ENCODE peak calls at places on chromosomes 16 and 17, in eight cellular contexts. H is mucosa of gallbladder; I is non-pigmented ciliary epithelial cell; Z is EL; K is stimulated activated CD4-positive, alpha-beta T cell treated with anti-CD3 and anti-CD28 coated beads, Interleukin-1b, Interleukin-23, amount 100 ng/mL, for 24 hours; N is MV-4-11; E is NCI-H1105 treated with DMSO at 0.1 percent for 48 hours; V is stimulated activated CD8-positive, alpha-beta memory T cell treated with anti-CD3 and anti-CD28 coated beads, Interleukin-15, amount 100 ng/mL, for 24 hours. T is an unnamed sample.

GRCh38 chr16:89093602-89094251 is at the start of gene ACSF3:
- DNase-seq in H (peak), I (no peak), Z (peak), K (peak), N (no peak), E (no peak), V (peak), T (no peak)

GRCh38 chr16:67664871-67665270 is 1.7 kb downstream of the ENKD1 start:
- DNase-seq in H (no peak), I (no peak), Z (no peak), K (no peak), N (no peak), E (no peak), V (no peak), T (no peak)

GRCh38 chr17:3558603-3559269 is 1.1 kb upstream of the TRPV3 start:
- DNase-seq in H (no peak), I (no peak), Z (peak), K (no peak), N (peak), E (no peak), V (no peak), T (peak)

GRCh38 chr16:57345666-57346204 is 12.8 kb upstream of the CCL22 start:
- DNase-seq in H (no peak), I (no peak), Z (no peak), K (no peak), N (no peak), E (no peak), V (no peak), T (no peak)

GRCh38 chr16:75319513-75320401 is 68.3 kb upstream of the BCAR1 start:
- DNase-seq in H (no peak), I (peak), Z (peak), K (no peak), N (peak), E (no peak), V (no peak), T (peak)

GRCh38 chr17:74149597-74150427 is 53.7 kb upstream of the RPL38 start:
- DNase-seq in H (no peak), I (no peak), Z (no peak), K (no peak), N (no peak), E (no peak), V (no peak), T (no peak)

GRCh38 chr16:67528870-67529638 is 425 bp downstream of the RIPOR1 start:
- DNase-seq in H (no peak), I (no peak), Z (peak), K (no peak), N (no peak), E (no peak), V (no peak), T (no peak)

GRCh38 chr17:75810216-75810615 is 25.6 kb downstream of the UNK start:
- DNase-seq in H (no peak), I (no peak), Z (no peak), K (no peak), N (no peak), E (no peak), V (no peak), T (no peak)

GRCh38 chr16:2385441-2385840 is 43.8 kb upstream of the CCNF start:
- DNase-seq in H (no peak), I (no peak), Z (no peak), K (no peak), N (no peak), E (no peak), V (no peak), T (peak)

GRCh38 chr16:26988186-26988585 is 78.5 kb upstream of the C16orf82 start:
- DNase-seq in H (no peak), I (no peak), Z (no peak), K (no peak), N (no peak), E (no peak), V (no peak), T (no peak)

GRCh38 chr16:50367777-50368409 is 895 bp downstream of the BRD7 start:
- DNase-seq in H (no peak), I (no peak), Z (no peak), K (no peak), N (no peak), E (peak), V (no peak), T (peak)

GRCh38 chr17:17206149-17206912 is at the start of gene PLD6:
- DNase-seq in H (peak), I (peak), Z (peak), K (peak), N (peak), E (peak), V (peak), T (no peak)

GRCh38 chr16:11258553-11259287 is 2.7 kb upstream of the SOCS1 start:
- DNase-seq in H (no peak), I (no peak), Z (no peak), K (no peak), N (peak), E (no peak), V (no peak), T (no peak)

GRCh38 chr16:50316848-50317630 is 50.7 kb downstream of the ADCY7 start:
- DNase-seq in H (no peak), I (no peak), Z (no peak), K (no peak), N (no peak), E (no peak), V (no peak), T (no peak)

GRCh38 chr17:8060274-8060673 is 21.4 kb downstream of the ALOX15B start:
- DNase-seq in H (peak), I (peak), Z (peak), K (no peak), N (peak), E (peak), V (no peak), T (no peak)

GRCh38 chr16:81842564-81843242 is 63.6 kb downstream of the PLCG2 start:
- DNase-seq in H (no peak), I (no peak), Z (no peak), K (no peak), N (peak), E (no peak), V (no peak), T (no peak)

GRCh38 chr17:62652251-62653001 is 25.0 kb downstream of the MRC2 start:
- DNase-seq in H (peak), I (no peak), Z (peak), K (no peak), N (peak), E (peak), V (no peak), T (no peak)

GRCh38 chr17:73592079-73592415 is 52.2 kb downstream of the SDK2 start:
- DNase-seq in H (no peak), I (no peak), Z (no peak), K (no peak), N (no peak), E (no peak), V (no peak), T (no peak)

GRCh38 chr17:58575511-58575910 is 61.1 kb upstream of the MTMR4 start:
- DNase-seq in H (no peak), I (peak), Z (peak), K (no peak), N (peak), E (no peak), V (no peak), T (peak)

GRCh38 chr16:48720266-48720665 is 110.3 kb upstream of the N4BP1 start:
- DNase-seq in H (no peak), I (no peak), Z (peak), K (no peak), N (peak), E (no peak), V (no peak), T (no peak)

GRCh38 chr17:62898239-62898864 is 67.7 kb upstream of the TANC2 start:
- DNase-seq in H (no peak), I (no peak), Z (peak), K (no peak), N (no peak), E (no peak), V (no peak), T (no peak)

GRCh38 chr17:27792095-27792494 is 8.2 kb downstream of the NOS2 start:
- DNase-seq in H (no peak), I (no peak), Z (no peak), K (no peak), N (no peak), E (no peak), V (no peak), T (no peak)

GRCh38 chr16:8782673-8783072 is 14.8 kb downstream of the TMEM186 start:
- DNase-seq in H (no peak), I (no peak), Z (no peak), K (no peak), N (no peak), E (no peak), V (no peak), T (no peak)

GRCh38 chr17:65121916-65122821 is 15.0 kb upstream of the RGS9 start:
- DNase-seq in H (no peak), I (no peak), Z (no peak), K (no peak), N (peak), E (no peak), V (no peak), T (peak)

GRCh38 chr16:87541004-87541881 is 48.4 kb upstream of the ZCCHC14 start:
- DNase-seq in H (peak), I (peak), Z (peak), K (no peak), N (no peak), E (no peak), V (no peak), T (no peak)

GRCh38 chr17:46202482-46202881 is 9.3 kb upstream of the KANSL1 start:
- DNase-seq in H (no peak), I (no peak), Z (no peak), K (no peak), N (no peak), E (no peak), V (no peak), T (no peak)

GRCh38 chr17:82933911-82934310 is 94.1 kb upstream of the ZNF750 start:
- DNase-seq in H (no peak), I (no peak), Z (no peak), K (no peak), N (no peak), E (no peak), V (no peak), T (no peak)

GRCh38 chr16:77434365-77435239 is at the start of gene ADAMTS18:
- DNase-seq in H (no peak), I (no peak), Z (no peak), K (no peak), N (no peak), E (peak), V (no peak), T (no peak)

GRCh38 chr17:64148699-64149098 is 18.8 kb upstream of the ERN1 start:
- DNase-seq in H (no peak), I (no peak), Z (peak), K (no peak), N (peak), E (no peak), V (no peak), T (no peak)

GRCh38 chr16:7185689-7186088 is 147.0 kb upstream of the RBFOX1 start:
- DNase-seq in H (no peak), I (no peak), Z (no peak), K (no peak), N (no peak), E (no peak), V (no peak), T (peak)

GRCh38 chr16:81445143-81445922 is 725 bp downstream of the CMIP start:
- DNase-seq in H (no peak), I (no peak), Z (peak), K (peak), N (no peak), E (no peak), V (no peak), T (no peak)

GRCh38 chr16:3007957-3008748 is 4.6 kb upstream of the CLDN9 start:
- DNase-seq in H (no peak), I (no peak), Z (no peak), K (no peak), N (peak), E (no peak), V (no peak), T (no peak)